ENCODE peak calls at places on chromosomes 12 and 14, in four cellular contexts. J, U, K and T are unnamed samples.

GRCh38 chr14:71533396-71533795 is 398.8 kb upstream of the RGS6 start:
- DNase-seq in J (no peak), U (peak), K (no peak), T (no peak)

GRCh38 chr12:66066071-66066928 is 64.2 kb downstream of the LLPH start:
- DNase-seq in J (no peak), U (peak), K (no peak), T (no peak)

GRCh38 chr12:32605326-32606095 is 73.6 kb upstream of the DNM1L start:
- DNase-seq in J (no peak), U (no peak), K (no peak), T (no peak)

GRCh38 chr12:119659289-119659897 is 8.5 kb upstream of the PRKAB1 start:
- DNase-seq in J (peak), U (no peak), K (peak), T (no peak)

GRCh38 chr14:79514700-79515099 is 696.6 kb downstream of the DIO2 start:
- DNase-seq in J (no peak), U (peak), K (no peak), T (peak)

GRCh38 chr14:53510281-53510912 is 357.3 kb upstream of the DDHD1 start:
- DNase-seq in J (no peak), U (no peak), K (no peak), T (no peak)

GRCh38 chr14:81005540-81006228 is 50.3 kb downstream of the TSHR start:
- DNase-seq in J (no peak), U (no peak), K (no peak), T (no peak)

GRCh38 chr12:124347805-124348658 is 53.1 kb downstream of the RFLNA start:
- DNase-seq in J (no peak), U (no peak), K (peak), T (no peak)

GRCh38 chr12:3328571-3328970 is 162.4 kb upstream of the PRMT8 start:
- DNase-seq in J (no peak), U (no peak), K (no peak), T (no peak)

GRCh38 chr12:172732-173161 is 41.2 kb downstream of the SLC6A12 start:
- DNase-seq in J (no peak), U (no peak), K (no peak), T (no peak)

GRCh38 chr14:106850913-106851825 is 1324.8 kb downstream of the TMEM121 start:
- DNase-seq in J (no peak), U (no peak), K (no peak), T (no peak)

GRCh38 chr14:94088516-94088915 is 7.4 kb downstream of the IFI27L1 start:
- DNase-seq in J (no peak), U (no peak), K (no peak), T (no peak)

GRCh38 chr14:104334812-104335161 is 196.4 kb downstream of the KIF26A start:
- DNase-seq in J (no peak), U (no peak), K (no peak), T (no peak)

GRCh38 chr12:109346920-109347319 is 780 bp upstream of the MYO1H start:
- DNase-seq in J (no peak), U (no peak), K (peak), T (peak)

GRCh38 chr12:112381421-112381897 is 772 bp downstream of the HECTD4 start:
- DNase-seq in J (peak), U (no peak), K (no peak), T (peak)

GRCh38 chr14:102947321-102948103 is 25.0 kb downstream of the AMN start:
- DNase-seq in J (no peak), U (no peak), K (no peak), T (no peak)

GRCh38 chr12:44847888-44848770 is 28.0 kb downstream of the NELL2 start:
- DNase-seq in J (no peak), U (no peak), K (no peak), T (no peak)

GRCh38 chr12:112577473-112578334 is 159.0 kb downstream of the PTPN11 start:
- DNase-seq in J (peak), U (no peak), K (peak), T (peak)

GRCh38 chr12:100753837-100754236 is 40.7 kb upstream of the ANO4 start:
- DNase-seq in J (no peak), U (no peak), K (no peak), T (no peak)

GRCh38 chr12:67720383-67720856 is 71.9 kb downstream of the DYRK2 start:
- DNase-seq in J (no peak), U (peak), K (no peak), T (no peak)

GRCh38 chr14:88078525-88078924 is 73.6 kb downstream of the GPR65 start:
- DNase-seq in J (no peak), U (no peak), K (no peak), T (no peak)

GRCh38 chr12:125773033-125773432 is 707.8 kb downstream of the AACS start:
- DNase-seq in J (peak), U (no peak), K (peak), T (peak)

GRCh38 chr12:11782914-11783420 is 133.5 kb downstream of the ETV6 start:
- DNase-seq in J (no peak), U (no peak), K (no peak), T (no peak)

GRCh38 chr12:109513977-109514376 is 36.5 kb downstream of the UBE3B start:
- DNase-seq in J (no peak), U (no peak), K (no peak), T (no peak)

GRCh38 chr14:86221000-86221399 is 691.1 kb downstream of the FLRT2 start:
- DNase-seq in J (no peak), U (no peak), K (peak), T (peak)

GRCh38 chr12:124319368-124320050 is 24.6 kb downstream of the RFLNA start:
- DNase-seq in J (no peak), U (no peak), K (no peak), T (no peak)

GRCh38 chr12:65276923-65277322 is 1.6 kb upstream of the MSRB3 start:
- DNase-seq in J (no peak), U (no peak), K (no peak), T (no peak)

GRCh38 chr12:94793191-94793595 is 142.8 kb upstream of the TMCC3 start:
- DNase-seq in J (peak), U (no peak), K (peak), T (peak)

GRCh38 chr12:100995201-100995600 is 200.6 kb downstream of the ANO4 start:
- DNase-seq in J (peak), U (peak), K (no peak), T (peak)

GRCh38 chr12:75705749-75706719 is 194.6 kb upstream of the KRR1 start:
- DNase-seq in J (no peak), U (peak), K (no peak), T (peak)

GRCh38 chr12:92989715-92990484 is 60.8 kb upstream of the EEA1 start:
- DNase-seq in J (no peak), U (no peak), K (no peak), T (no peak)

GRCh38 chr12:56338643-56339422 is at the start of gene IL23A:
- DNase-seq in J (no peak), U (no peak), K (peak), T (peak)

GRCh38 chr12:130713581-130713991 is 2.5 kb downstream of the RIMBP2 start:
- DNase-seq in J (no peak), U (no peak), K (no peak), T (no peak)

GRCh38 chr12:6540181-6540877 is 6.0 kb downstream of the GAPDH start:
- DNase-seq in J (peak), U (peak), K (peak), T (peak)